ENCODE peak calls at places on chromosomes 3 and 15, in four cellular contexts. X is HFF-Myc, A is A673, L is psoas muscle. U is an unnamed sample.

GRCh38 chr15:80984856-80985255 is 4.8 kb downstream of the MESD start:
- DNase-seq in X (no peak), A (no peak), L (no peak), U (no peak)

GRCh38 chr3:147298511-147298982 is 107.8 kb downstream of the ZIC4 start:
- DNase-seq in X (peak; percentile 96), A (peak; percentile 58), L (no peak), U (no peak)

GRCh38 chr3:60775956-60776355 is 475.3 kb downstream of the FHIT start:
- DNase-seq in X (no peak), A (no peak), L (no peak), U (no peak)

GRCh38 chr15:51884041-51884440 is 54.6 kb downstream of the TMOD3 start:
- DNase-seq in X (no peak), A (no peak), L (no peak), U (no peak)

GRCh38 chr3:159804726-159805410 is 183.8 kb upstream of the IL12A start:
- DNase-seq in X (peak; percentile 65), A (peak; percentile 90), L (peak; percentile 52), U (no peak)

GRCh38 chr3:88219138-88219792 is 69.5 kb downstream of the C3orf38 start:
- DNase-seq in X (no peak), A (peak; percentile 92), L (no peak), U (peak; percentile 15)

GRCh38 chr3:37785718-37786117 is 76.0 kb upstream of the CTDSPL start:
- DNase-seq in X (no peak), A (no peak), L (no peak), U (no peak)

GRCh38 chr3:149382518-149382917 is 5.1 kb upstream of the TM4SF1 start:
- DNase-seq in X (no peak), A (no peak), L (no peak), U (no peak)

GRCh38 chr15:76840830-76841460 is 64.2 kb downstream of the SCAPER start:
- DNase-seq in X (peak; percentile 11), A (peak; percentile 57), L (no peak), U (no peak)

GRCh38 chr3:174243194-174243593 is 615.9 kb upstream of the NAALADL2 start:
- DNase-seq in X (peak; percentile 7), A (no peak), L (no peak), U (no peak)

GRCh38 chr15:42608110-42608531 is 32.7 kb downstream of the STARD9 start:
- DNase-seq in X (no peak), A (peak; percentile 66), L (no peak), U (peak; percentile 50)

GRCh38 chr3:127544806-127545545 is 45.6 kb downstream of the TPRA1 start:
- DNase-seq in X (no peak), A (no peak), L (no peak), U (no peak)

GRCh38 chr3:156816091-156816793 is 9.9 kb upstream of the LEKR1 start:
- DNase-seq in X (no peak), A (no peak), L (peak; percentile 65), U (peak; percentile 82)

GRCh38 chr3:142680710-142681109 is 43.1 kb upstream of the TRPC1 start:
- DNase-seq in X (no peak), A (no peak), L (no peak), U (no peak)

GRCh38 chr3:100042144-100042543 is 72.2 kb downstream of the FILIP1L start:
- DNase-seq in X (peak; percentile 50), A (no peak), L (no peak), U (no peak)

GRCh38 chr3:185361920-185362319 is 1.0 kb upstream of the MAP3K13 start:
- DNase-seq in X (no peak), A (no peak), L (no peak), U (no peak)

GRCh38 chr3:5768546-5768945 is 581.0 kb downstream of the EDEM1 start:
- DNase-seq in X (no peak), A (no peak), L (no peak), U (no peak)

GRCh38 chr3:37812497-37812896 is 49.2 kb upstream of the CTDSPL start:
- DNase-seq in X (no peak), A (no peak), L (no peak), U (no peak)

GRCh38 chr3:102020670-102021069 is 171.4 kb downstream of the NFKBIZ start:
- DNase-seq in X (no peak), A (no peak), L (no peak), U (no peak)

GRCh38 chr3:102016417-102016816 is 167.1 kb downstream of the NFKBIZ start:
- DNase-seq in X (no peak), A (no peak), L (no peak), U (no peak)

GRCh38 chr3:102018544-102018943 is 169.2 kb downstream of the NFKBIZ start:
- DNase-seq in X (no peak), A (no peak), L (no peak), U (no peak)

DNA sequence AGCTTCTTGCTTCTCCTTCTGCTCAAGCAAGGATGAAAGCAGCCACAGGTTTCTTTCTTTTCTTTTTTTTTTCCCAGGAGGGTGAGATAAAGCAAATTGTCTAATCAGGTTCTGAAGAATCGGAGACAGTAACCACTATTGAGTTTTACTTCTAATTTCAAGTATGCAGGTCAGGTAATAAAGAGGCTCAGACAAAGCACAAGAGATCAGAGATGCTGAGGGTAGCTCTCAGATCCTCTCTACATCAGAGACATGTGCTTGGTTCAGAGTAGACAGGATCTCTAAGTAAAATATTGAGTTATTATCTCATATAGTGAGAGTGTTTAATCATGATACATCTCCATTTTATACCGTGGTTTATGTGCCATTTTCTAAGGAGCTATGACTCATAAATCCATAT is 168.5 kb downstream of the NFKBIZ start:
- DNase-seq in X (no peak), A (no peak), L (no peak), U (no peak)
- H3K4me3 ChIP-seq in X (no peak overlapping the region), A (no peak overlapping the region), L (no peak overlapping the region), U (no peak overlapping the region)

GRCh38 chr15:36347272-36347864 is 232.1 kb upstream of the CDIN1 start:
- DNase-seq in X (no peak), A (no peak), L (no peak), U (no peak)

GRCh38 chr15:36344887-36345286 is 234.5 kb upstream of the CDIN1 start:
- DNase-seq in X (no peak), A (no peak), L (no peak), U (no peak)
- H3K4me3 ChIP-seq in X (no peak overlapping the region), A (no peak overlapping the region), L (no peak overlapping the region), U (no peak overlapping the region)

DNA sequence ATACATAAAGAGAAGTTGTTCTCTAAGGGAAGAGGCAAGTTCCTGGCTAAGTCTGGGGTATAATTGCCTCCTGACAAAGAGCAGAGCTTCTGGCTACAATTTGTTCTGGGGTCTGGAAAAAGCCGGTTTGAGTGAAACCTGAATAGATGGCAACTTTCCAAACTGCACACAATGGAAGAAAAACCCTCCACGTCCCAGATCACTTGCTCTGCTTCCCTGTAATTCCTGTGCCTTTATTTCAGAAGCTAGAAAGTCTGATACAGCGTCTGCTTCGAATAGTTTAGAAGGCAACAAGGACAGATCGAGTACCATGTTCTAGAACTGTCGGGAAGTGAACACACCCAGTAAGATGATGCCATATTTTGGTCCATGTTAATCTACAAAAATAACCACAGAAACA is 1.6 kb upstream of the WDR82 start:
- DNase-seq in X (no peak), A (peak; percentile 21), L (no peak), U (no peak)
- H3K4me3 ChIP-seq in X (no peak overlapping the region), A (no peak overlapping the region), L (peak overlapping the region; percentile 77), U (no peak overlapping the region)

GRCh38 chr3:186506846-186507245 is 37.3 kb downstream of the CRYGS start:
- DNase-seq in X (no peak), A (no peak), L (no peak), U (no peak)

GRCh38 chr3:186506191-186506739 is 37.9 kb downstream of the CRYGS start:
- DNase-seq in X (no peak), A (no peak), L (no peak), U (no peak)

GRCh38 chr3:186502138-186502941 is 41.8 kb downstream of the CRYGS start:
- DNase-seq in X (no peak), A (no peak), L (no peak), U (no peak)

GRCh38 chr3:186497608-186498007 is 46.6 kb downstream of the CRYGS start:
- DNase-seq in X (no peak), A (no peak), L (no peak), U (no peak)

GRCh38 chr3:186502942-186503712 is 41.1 kb downstream of the CRYGS start:
- DNase-seq in X (no peak), A (no peak), L (no peak), U (no peak)
- H3K4me3 ChIP-seq in X (no peak overlapping the region), A (no peak overlapping the region), L (no peak overlapping the region), U (no peak overlapping the region)

DNA sequence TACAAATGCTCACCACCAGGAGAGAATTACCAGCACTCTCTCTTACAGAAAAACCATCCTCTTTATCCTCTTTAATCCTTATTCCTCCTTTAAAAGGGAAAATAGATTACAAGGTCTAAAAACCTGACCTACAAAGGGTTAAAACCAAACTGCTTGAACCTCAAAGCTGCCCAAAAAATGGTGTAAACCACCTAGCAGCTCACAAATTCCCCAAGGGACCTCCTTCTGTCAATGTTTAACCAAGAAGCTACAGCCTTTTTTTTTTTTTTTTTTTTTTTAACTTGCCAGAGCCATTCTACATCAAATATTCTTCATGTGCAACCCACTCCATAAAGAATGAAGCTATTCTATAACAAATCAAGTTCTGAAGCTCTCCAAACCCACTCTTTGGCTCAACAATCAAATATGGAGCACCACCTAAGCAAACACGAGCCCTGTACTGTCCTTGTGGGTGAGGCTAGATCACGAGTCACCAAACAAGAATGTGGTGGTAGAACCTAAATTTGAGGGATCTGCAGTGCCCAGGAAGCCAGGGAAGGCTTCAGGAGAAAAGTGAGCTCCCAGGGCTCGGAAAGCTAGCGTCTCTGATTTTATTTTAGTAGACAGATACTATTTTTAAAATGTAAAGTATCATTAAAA is 20.1 kb downstream of the OSBPL10 start:
- DNase-seq in X (no peak), A (no peak), L (no peak), U (no peak)
- H3K4me3 ChIP-seq in X (no peak overlapping the region), A (no peak overlapping the region), L (no peak overlapping the region), U (no peak overlapping the region)

DNA sequence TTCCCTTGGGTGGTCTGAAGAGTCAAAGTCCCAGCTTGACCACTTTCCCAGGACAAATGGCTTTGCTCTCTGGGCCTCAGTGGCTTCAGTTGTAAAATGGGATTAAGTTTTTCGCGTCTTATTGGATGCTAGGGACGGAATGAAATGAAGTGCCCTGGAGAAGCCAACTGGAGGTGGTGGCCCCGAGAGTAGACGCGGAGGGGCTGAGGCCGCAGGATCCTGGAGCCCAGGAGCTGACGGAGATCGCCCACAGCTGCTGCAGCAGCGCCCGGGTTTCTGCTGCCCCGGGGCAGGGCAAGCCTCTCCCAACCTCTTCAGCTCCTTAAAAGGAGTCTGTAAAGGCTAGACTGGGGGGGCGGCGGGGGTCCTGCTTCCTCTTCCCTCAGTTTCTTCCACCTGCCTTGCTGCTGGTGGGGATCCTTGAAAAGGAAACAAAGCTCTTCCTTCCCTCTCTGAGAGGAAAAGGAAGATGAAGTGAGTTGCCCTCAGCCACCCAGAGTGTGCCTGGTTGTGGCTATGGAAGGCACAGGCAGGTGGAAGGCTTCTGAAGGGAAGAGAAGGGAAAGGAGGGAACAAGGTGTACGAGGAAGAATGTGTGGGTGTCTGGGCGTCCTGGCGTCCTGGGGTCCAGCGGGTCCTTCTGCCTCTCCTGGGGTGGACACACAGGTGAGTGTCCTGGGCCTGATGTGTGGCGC is 967 bp upstream of the BNC1 start:
- DNase-seq in X (no peak), A (no peak), L (no peak), U (no peak)
- H3K4me3 ChIP-seq in X (no peak overlapping the region), A (no peak overlapping the region), L (no peak overlapping the region), U (no peak overlapping the region)

DNA sequence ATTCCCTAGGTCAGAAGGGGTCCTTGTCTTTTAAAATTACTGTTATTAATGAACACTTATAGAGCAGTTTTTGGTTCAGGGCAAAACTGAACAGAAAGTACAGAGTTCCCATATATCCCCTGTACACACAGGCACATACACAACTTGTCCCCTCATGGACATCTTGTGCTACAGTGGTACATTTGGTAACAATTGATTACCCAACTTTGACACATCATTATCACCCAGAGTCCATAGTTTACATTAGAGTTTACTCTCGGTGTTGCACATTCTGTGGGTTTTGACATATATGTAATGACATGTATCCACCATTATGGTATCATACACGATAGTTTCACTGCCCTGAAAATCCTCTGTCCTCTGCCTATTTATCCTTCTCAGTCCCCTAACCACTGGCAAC is 984 bp upstream of the EDC3 start:
- DNase-seq in X (no peak), A (no peak), L (no peak), U (no peak)
- H3K4me3 ChIP-seq in X (peak overlapping the region; percentile 71), A (peak overlapping the region; percentile 87), L (peak overlapping the region; percentile 98), U (peak overlapping the region; percentile 93)

U was measured in GM06990.